ENCODE peak calls at places on chromosomes 11 and 22, in nine cellular contexts. C is cardiac muscle cell; R is GM12865; O is breast epithelium; J is GM13976; D is activated CD8-positive, alpha-beta T cell treated with anti-CD3 and anti-CD28 coated beads for 36 hours; F is psoas muscle; I is fibroblast of lung; M is vagina. K is an unnamed sample.

GRCh38 chr22:46272196-46272595 is 4.4 kb downstream of the TTC38 start:
- DNase-seq in I (no peak), F (no peak), R (no peak), O (no peak), J (no peak), C (no peak), M (no peak), D (no peak), K (no peak)

GRCh38 chr22:31288496-31289235 is 3.6 kb downstream of the PIK3IP1 start:
- DNase-seq in R (no peak), O (no peak), J (no peak), D (no peak), C (peak), F (no peak), M (no peak), I (no peak), K (no peak)

GRCh38 chr11:12569499-12570040 is 104.7 kb upstream of the TEAD1 start:
- DNase-seq in C (no peak), J (no peak), M (no peak), O (no peak), R (no peak), I (peak), F (no peak), D (no peak), K (peak)

GRCh38 chr11:18322818-18323570 is 627 bp downstream of the GTF2H1 start:
- DNase-seq in R (peak), C (no peak), M (no peak), F (no peak), J (no peak), O (no peak), D (no peak), I (peak), K (no peak)

GRCh38 chr11:60125962-60126585 is 37.6 kb downstream of the MS4A2 start:
- DNase-seq in D (no peak), I (no peak), O (no peak), R (no peak), F (no peak), J (no peak), M (no peak), C (no peak), K (no peak)

GRCh38 chr11:58004664-58005063 is 19.0 kb upstream of the OR9Q1 start:
- DNase-seq in C (no peak), F (no peak), J (no peak), D (no peak), R (no peak), I (no peak), M (no peak), O (no peak), K (no peak)

GRCh38 chr11:8867856-8868705 is 42.9 kb upstream of the AKIP1 start:
- DNase-seq in D (no peak), R (no peak), J (no peak), I (peak), O (no peak), F (no peak), C (no peak), M (no peak), K (peak)

GRCh38 chr11:27108809-27109208 is 68.2 kb downstream of the BBOX1 start:
- DNase-seq in C (no peak), O (no peak), R (no peak), D (no peak), M (no peak), J (no peak), I (no peak), F (no peak), K (no peak)

GRCh38 chr11:57311109-57311936 is 13.4 kb downstream of the TNKS1BP1 start:
- DNase-seq in F (peak), J (peak), M (no peak), D (peak), I (peak), R (peak), O (peak), C (peak), K (peak)

GRCh38 chr11:119249671-119250010 is 43.5 kb downstream of the CBL start:
- DNase-seq in F (no peak), R (no peak), I (peak), C (no peak), M (no peak), O (no peak), J (no peak), D (no peak), K (peak)

GRCh38 chr11:65661599-65662246 is 993 bp downstream of the RELA start:
- DNase-seq in R (no peak), O (no peak), I (no peak), D (no peak), M (no peak), C (no peak), F (no peak), J (no peak), K (no peak)

GRCh38 chr11:59204736-59205135 is 8.0 kb downstream of the MPEG1 start:
- DNase-seq in J (no peak), I (peak), O (no peak), M (no peak), D (no peak), F (no peak), C (no peak), R (no peak), K (peak)

GRCh38 chr11:104151404-104152204 is 12.3 kb downstream of the PDGFD start:
- DNase-seq in F (no peak), D (no peak), O (no peak), R (peak), C (no peak), M (no peak), I (peak), J (no peak), K (no peak)

GRCh38 chr11:16791494-16791961 is 53.1 kb downstream of the C11orf58 start:
- DNase-seq in M (no peak), J (no peak), I (peak), D (no peak), F (peak), O (peak), R (no peak), C (no peak), K (peak)

GRCh38 chr11:43834291-43834690 is 46.3 kb upstream of the ALKBH3 start:
- DNase-seq in M (no peak), R (no peak), O (no peak), C (no peak), F (no peak), I (no peak), J (no peak), D (no peak), K (no peak)

DNA sequence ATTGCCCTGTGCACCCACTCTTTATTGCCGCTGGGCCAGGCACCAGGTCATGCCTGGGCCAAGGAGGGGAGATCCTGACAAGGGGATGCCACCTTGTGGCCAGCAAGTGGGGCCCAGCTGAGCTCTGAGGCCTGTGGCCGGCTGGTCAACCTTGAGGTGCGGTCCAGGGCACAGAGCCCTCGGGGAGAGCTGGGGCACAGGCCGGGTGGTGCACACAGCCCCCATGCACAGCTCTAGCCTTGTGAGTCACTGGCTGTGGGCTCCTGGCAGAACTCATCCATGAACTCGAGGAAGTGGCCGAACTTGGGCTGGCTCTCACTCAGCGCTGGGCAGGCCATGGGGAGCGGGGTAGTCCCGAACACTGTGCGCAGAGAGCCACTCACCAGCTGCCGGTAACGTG is 94.3 kb downstream of the RNF169 start:
- DNase-seq in I (no peak), J (no peak), M (no peak), F (no peak), D (no peak), R (no peak), C (no peak), O (no peak), K (no peak)
- TF ChIP-seq CTCF in I (no peak), J (no peak), M (no peak), F (no peak), D (no peak), R (no peak), C (no peak), O (no peak), K (no peak)

DNA sequence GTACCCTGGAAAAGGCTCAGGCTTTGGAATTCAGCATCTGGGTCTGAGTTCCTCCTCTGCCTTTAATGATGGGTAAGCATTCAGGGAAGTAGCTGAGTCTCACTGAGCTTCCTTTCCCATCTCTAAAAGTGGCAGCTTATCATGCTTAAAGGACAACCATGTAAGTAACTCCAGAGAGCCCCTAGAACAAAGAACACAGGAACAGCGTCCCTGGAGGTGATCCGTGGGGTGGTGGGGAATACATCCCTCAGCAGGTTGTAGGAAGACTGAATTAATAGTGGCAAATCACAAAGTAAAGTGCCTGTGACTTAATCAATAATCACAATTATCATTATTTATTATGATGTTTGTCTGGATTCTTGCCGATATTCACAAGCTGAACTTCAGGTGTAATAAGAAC is 114.7 kb upstream of the ISX start:
- DNase-seq in C (no peak), M (no peak), I (no peak), O (no peak), R (no peak), D (no peak), F (no peak), J (no peak), K (no peak)
- TF ChIP-seq CTCF in C (no peak), M (no peak), I (no peak), O (no peak), R (no peak), D (no peak), F (no peak), J (no peak), K (no peak)

DNA sequence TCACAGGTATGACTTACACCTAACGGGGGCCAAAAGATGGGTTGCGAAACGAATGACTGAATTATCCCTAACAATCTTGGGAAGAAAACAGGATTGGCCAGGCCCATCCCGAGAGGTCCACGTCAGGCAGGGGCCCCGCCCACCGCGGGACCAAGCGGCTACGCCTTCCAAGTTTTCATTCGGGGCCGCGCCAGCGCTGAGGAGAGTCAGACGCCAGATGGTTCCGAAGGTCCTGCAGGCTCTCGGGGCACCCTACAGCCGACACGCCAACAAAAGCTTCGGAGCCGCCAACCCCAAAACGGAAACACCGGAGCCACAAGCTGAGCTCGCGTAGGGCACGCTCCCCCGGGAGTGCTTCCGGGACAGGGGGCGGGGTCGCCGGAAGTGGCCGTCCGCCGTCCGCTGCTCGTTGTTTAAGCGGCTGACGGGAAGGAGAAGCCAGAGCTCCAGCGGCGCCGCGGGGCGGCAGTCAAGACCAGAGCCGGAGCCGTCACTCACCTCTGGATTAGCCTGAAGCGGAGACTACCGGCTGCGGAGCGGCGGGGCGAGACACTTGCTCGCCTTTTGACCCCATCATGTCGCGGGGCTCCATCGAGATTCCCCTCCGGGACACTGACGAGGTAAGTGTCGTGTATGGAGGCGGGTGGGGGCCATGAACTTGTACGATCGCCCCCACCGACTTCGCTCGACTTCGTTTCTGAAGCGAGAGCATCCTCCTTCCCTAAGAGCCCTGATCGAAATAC is at the start of gene CTR9:
- DNase-seq in O (peak), F (peak), D (peak), C (peak), R (peak), M (no peak), I (peak), J (peak), K (peak)
- TF ChIP-seq CTCF in O (no peak), F (peak), D (no peak), C (peak), R (peak), M (no peak), I (peak), J (peak), K (peak)

DNA sequence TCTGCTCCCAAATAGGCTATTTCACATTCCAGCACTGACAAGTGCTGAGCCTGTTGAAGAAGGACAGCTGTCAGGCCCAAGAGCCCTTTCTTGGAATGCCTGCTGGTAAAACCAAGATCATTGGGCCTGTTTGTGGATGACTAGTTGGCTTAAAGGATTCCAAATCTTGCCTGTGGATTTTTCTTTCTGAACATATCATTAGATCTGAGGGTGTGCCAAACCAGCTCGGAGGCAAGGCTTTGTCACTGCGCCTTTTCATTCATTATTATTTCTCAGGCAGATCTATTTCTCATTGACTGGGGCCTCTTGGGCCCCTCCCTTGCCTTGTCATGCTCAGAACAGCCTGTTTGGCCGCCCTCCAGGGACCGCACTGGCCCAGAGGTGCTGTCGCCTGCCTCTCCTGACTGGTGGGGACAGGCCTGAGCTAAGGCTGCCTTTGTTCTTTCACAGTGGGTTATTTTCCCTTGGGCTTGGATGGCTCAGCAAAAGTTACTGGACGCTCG is 222.7 kb upstream of the SESN3 start:
- DNase-seq in F (no peak), I (peak), C (no peak), O (peak), J (no peak), M (no peak), D (no peak), R (no peak), K (no peak)
- TF ChIP-seq CTCF in F (no peak), I (no peak), C (no peak), O (no peak), J (no peak), M (no peak), D (no peak), R (no peak), K (no peak)

DNA sequence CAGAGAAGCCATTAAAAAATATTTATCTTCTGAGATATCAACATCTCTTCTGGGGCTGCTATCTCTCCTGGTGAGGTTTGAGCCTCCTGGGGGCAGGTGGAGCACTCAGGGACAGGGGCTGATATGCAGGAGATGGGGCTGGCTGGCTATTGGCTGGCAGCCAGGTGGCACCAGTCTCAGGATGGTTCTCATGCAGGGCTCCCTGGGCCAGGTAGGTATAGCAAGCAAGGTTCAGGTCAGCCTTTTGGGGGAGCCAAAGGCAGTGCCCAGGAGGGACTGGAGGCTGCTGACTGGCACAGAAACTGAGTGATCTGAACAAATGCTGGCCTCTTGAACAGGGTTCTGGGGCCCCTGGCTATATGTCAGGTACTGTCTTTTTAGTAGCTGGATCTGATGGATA is 29.7 kb upstream of the EMSY start:
- DNase-seq in F (no peak), M (no peak), I (no peak), D (peak), J (no peak), R (no peak), O (no peak), C (no peak), K (no peak)
- TF ChIP-seq CTCF in F (no peak), M (no peak), I (no peak), D (no peak), J (no peak), R (no peak), O (no peak), C (no peak), K (no peak)

DNA sequence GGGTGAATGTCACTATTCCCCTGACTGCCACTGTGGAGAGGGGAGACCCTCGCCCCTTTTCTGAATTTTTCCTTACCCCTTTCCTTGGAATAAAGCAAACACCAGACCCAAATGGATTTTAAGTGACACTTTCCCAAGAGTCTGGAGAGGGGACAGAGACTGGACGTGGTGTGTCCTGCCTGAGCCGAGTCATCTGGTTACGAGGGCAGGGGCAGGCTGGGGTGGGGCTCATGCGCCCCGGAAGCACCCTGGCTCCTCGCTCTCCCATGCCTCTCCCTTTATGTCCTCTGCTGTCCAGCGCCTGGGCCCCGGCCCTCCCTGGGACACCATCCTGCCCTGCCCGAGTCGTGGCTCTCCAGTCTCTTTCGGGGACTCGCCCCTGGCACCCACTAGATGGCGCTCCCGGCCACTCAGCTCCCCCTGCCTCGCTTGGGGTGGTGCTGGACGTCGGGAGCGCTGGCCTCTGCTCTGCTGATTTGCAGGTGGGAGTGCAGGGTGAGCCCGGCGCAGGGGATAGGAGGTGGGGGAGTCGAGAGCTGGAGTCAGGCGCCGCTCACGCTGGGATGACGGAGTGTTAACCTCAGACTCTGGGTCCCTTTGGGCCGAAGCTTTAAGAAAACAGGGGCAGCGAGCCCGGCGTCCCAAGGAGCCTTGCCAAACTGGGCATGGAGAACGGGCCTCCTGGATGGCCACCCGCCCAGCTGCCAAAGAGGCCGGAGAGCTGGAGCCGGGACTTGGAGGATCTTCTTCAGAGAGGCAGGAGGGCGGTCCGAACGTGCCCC is 89.8 kb downstream of the RPS6KA4 start:
- DNase-seq in M (no peak), J (peak), D (peak), O (peak), F (peak), C (peak), R (peak), I (peak), K (peak)
- TF ChIP-seq CTCF in M (peak), J (peak), D (peak), O (peak), F (peak), C (peak), R (peak), I (peak), K (peak)

DNA sequence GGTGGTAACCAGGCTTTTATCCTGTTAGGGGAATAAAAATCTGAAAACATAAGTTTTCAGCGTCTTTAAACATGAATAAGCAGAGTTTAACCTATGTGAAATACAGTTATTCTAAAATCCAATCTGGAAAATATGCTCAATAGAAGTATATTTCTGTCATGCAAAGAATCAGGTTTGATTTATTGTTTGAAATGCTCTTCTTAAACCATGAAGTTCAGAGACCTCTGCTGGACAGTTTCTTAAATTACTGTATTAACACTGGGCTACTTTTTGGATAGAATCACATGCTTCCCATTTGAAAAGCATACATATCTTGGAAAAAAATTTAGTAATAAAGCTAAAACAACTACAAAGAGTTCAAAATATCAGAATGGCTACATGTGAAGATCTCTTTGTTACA is 25.4 kb downstream of the APIP start:
- DNase-seq in R (peak), O (no peak), I (peak), C (peak), M (no peak), F (no peak), J (no peak), D (no peak), K (peak)
- TF ChIP-seq CTCF in R (peak), O (peak), I (peak), C (peak), M (peak), F (peak), J (peak), D (peak), K (peak)

K was measured in IMR-90.